ENCODE peak calls at places on chromosomes 12 and 14, in four cellular contexts. H is effector memory CD4-positive, alpha-beta T cell; N is aorta; U is Peyer's patch. B is an unnamed sample. For H3K4me1, the result is how much of the 10 kb centered on the place peaks cover.

GRCh38 chr12:19382111-19382526 is 57.2 kb upstream of the AEBP2 start:
- DNase-seq in N (peak), U (peak), H (no peak), B (peak)

GRCh38 chr12:28870839-28871440 is 278.1 kb upstream of the FAR2 start:
- DNase-seq in U (no peak), H (no peak), N (no peak), B (no peak)

GRCh38 chr12:94271351-94271750 is 123.0 kb downstream of the PLXNC1 start:
- DNase-seq in U (no peak), H (no peak), N (no peak), B (no peak)

GRCh38 chr14:56660677-56661389 is 81.2 kb downstream of the TMEM260 start:
- DNase-seq in N (no peak), U (no peak), H (no peak), B (no peak)

GRCh38 chr12:104090685-104091084 is 26.4 kb downstream of the HCFC2 start:
- DNase-seq in H (no peak), U (no peak), N (no peak), B (no peak)

GRCh38 chr12:95874452-95874851 is 15.7 kb downstream of the SNRPF start:
- DNase-seq in H (no peak), U (no peak), N (no peak), B (no peak)

GRCh38 chr14:90239139-90239538 is 17.2 kb upstream of the PSMC1 start:
- DNase-seq in U (no peak), N (no peak), H (no peak), B (no peak)

GRCh38 chr14:24051789-24052655 is at the start of gene CARMIL3:
- DNase-seq in N (peak), H (peak), U (peak), B (peak)

GRCh38 chr12:131363841-131364425 is 347.0 kb upstream of the SFSWAP start:
- DNase-seq in H (no peak), U (peak), N (no peak), B (no peak)

GRCh38 chr14:49957089-49957852 is 64.4 kb downstream of the ARF6 start:
- DNase-seq in U (no peak), H (no peak), N (no peak), B (no peak)

GRCh38 chr12:5984873-5985272 is 39.8 kb upstream of the ANO2 start:
- DNase-seq in U (no peak), H (no peak), N (no peak), B (no peak)

GRCh38 chr14:58912799-58913432 is 275.2 kb downstream of the DACT1 start:
- DNase-seq in N (no peak), U (no peak), H (no peak), B (no peak)

GRCh38 chr12:110658882-110659281 is 30.0 kb downstream of the HVCN1 start:
- DNase-seq in U (no peak), H (no peak), N (no peak), B (no peak)

GRCh38 chr14:50821471-50822464 is 9.2 kb downstream of the NIN start:
- DNase-seq in H (peak), N (peak), U (peak), B (peak)

GRCh38 chr12:11805680-11806079 is 156.2 kb downstream of the ETV6 start:
- DNase-seq in N (no peak), U (no peak), H (no peak), B (no peak)

GRCh38 chr14:24838945-24839616 is 205.1 kb upstream of the GZMB start:
- DNase-seq in H (no peak), U (no peak), N (no peak), B (no peak)

GRCh38 chr14:89440997-89441909 is 24.2 kb upstream of the FOXN3 start:
- DNase-seq in U (no peak), H (no peak), N (no peak), B (no peak)

GRCh38 chr14:59419383-59419782 is 45.8 kb downstream of the GPR135 start:
- DNase-seq in H (no peak), N (no peak), U (no peak), B (no peak)

GRCh38 chr14:23358553-23359166 is 6.0 kb upstream of the SLC22A17 start:
- DNase-seq in H (no peak), U (peak), N (no peak), B (no peak)

GRCh38 chr14:61438860-61439765 is 117.7 kb downstream of the PRKCH start:
- DNase-seq in N (no peak), U (peak), H (no peak), B (peak)

GRCh38 chr14:51081712-51082111 is 13.2 kb downstream of the TRIM9 start:
- DNase-seq in H (no peak), U (no peak), N (no peak), B (no peak)

GRCh38 chr14:80491131-80491530 is 279.8 kb upstream of the DIO2 start:
- DNase-seq in U (peak), N (peak), H (no peak), B (no peak)

GRCh38 chr14:69353168-69353567 is 44.9 kb downstream of the ERH start:
- DNase-seq in U (no peak), H (no peak), N (no peak), B (no peak)
- H3K4me1 ChIP-seq in U (under half), H (under half), N (under half), B (under half)

DNA sequence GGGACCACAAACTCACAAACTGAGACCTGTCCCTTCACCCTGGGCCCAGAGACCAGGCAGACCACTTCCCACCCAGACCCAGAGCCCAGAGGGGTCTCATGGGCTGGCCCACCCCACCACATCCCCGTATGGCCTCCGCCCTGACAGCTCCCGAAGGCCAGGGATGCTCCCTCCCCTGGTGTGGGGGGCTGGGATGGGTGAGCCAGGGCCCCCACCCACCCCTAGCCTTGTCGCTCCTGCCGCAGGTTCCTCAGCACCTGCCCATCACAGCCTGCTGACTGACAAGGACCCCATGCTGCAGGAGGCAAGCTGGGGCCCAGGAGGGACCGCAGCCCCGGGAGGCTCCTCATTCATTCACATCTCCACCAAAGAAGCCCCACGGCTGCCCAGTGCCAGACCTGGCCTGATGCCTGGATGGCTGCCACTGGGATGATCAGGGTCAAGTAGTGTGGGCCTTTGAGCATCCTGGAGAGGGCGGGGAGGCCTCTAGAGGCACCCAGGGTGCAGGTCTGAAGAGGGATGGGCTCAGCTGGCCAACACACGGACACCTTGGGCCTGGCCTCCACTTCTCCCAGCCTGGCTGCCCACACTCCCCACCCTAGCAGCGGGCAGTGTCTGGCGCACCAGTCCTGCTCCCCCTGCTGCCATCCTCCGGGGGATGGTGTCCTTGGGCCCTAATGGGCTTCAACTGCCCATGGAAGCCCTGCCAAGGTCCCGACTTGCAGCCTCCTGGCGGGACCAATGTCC is 24.7 kb upstream of the GPR132 start:
- DNase-seq in U (peak), H (no peak), N (no peak), B (no peak)
- H3K4me1 ChIP-seq in U (under half), H (under half), N (under half), B (half or more)

DNA sequence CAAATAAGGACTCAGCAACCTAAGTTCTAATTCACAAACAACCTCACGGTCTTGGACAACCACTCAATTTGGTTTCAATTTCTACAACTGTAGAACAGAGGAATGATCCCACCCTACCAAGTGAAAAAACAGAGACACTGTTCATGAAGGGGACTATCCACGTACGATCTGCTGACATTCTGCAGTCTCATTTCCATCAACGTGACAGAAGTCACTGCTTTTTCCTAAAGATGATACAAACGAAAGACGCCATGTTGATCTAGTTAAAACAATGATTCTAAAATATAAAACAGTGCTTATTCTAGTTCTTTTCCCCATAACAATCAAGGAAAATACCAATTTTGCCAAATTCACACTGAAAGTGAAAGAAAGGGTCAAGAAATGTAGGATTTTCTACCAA is 38.1 kb downstream of the CORO1C start:
- DNase-seq in U (no peak), H (no peak), N (no peak), B (no peak)
- H3K4me1 ChIP-seq in U (under half), H (under half), N (under half), B (half or more)

GRCh38 chr12:122052285-122052684 is 26.3 kb upstream of the MLXIP start:
- DNase-seq in N (no peak), U (no peak), H (no peak), B (no peak)

GRCh38 chr12:122051231-122051876 is 27.2 kb upstream of the MLXIP start:
- DNase-seq in U (no peak), N (peak), H (no peak), B (no peak)

GRCh38 chr12:122057769-122058168 is 20.8 kb upstream of the MLXIP start:
- DNase-seq in H (no peak), U (no peak), N (no peak), B (no peak)

GRCh38 chr12:122057007-122057735 is 21.4 kb upstream of the MLXIP start:
- DNase-seq in U (no peak), H (no peak), N (no peak), B (no peak)

DNA sequence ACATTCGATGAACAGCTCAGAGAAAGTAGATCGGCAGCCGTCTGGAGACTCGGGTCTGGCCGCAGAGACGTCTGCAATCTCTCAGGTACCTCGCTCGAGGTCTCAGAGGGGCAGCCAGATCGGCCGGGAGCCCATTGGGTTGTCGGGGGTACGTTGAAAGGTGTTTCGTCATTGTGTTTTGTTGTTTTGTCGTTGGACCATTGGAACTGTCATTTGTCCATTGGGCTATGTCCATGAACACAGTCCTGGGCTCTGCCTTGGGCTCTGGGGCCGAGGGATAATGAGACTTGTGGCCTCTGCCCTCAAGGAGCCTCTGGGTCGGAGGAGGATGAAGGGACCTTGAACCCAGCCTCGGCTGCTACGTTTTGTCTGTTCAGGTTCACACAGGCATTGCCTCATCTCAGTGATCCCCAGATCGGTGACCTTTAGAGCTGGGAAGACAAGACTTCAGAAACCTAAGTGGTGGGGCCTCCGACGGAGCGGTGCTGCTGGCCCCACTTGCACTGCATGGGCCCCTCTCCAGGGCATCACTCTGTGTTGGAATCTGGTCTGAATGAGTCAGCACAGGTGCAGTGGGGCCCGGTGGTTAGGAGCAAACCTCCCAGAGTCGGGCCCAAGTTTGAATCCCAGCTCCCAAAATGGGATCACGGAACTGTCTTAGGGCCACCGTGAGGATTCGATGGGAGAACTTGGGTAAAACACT is 23.6 kb upstream of the MLXIP start:
- DNase-seq in N (no peak), H (no peak), U (no peak), B (no peak)
- H3K4me1 ChIP-seq in N (under half), H (under half), U (under half), B (under half)

GRCh38 chr14:54715811-54716210 is 148.9 kb downstream of the SAMD4A start:
- DNase-seq in H (no peak), U (no peak), N (no peak), B (no peak)
- H3K4me1 ChIP-seq in H (under half), U (under half), N (under half), B (under half)

GRCh38 chr12:122982494-122982850 is 2.0 kb downstream of the ARL6IP4 start:
- DNase-seq in H (no peak), N (no peak), U (no peak), B (no peak)

GRCh38 chr12:122980192-122981035 is at the start of gene ARL6IP4:
- DNase-seq in N (peak), H (peak), U (peak), B (peak)

GRCh38 chr12:122981036-122981471 is 573 bp downstream of the ARL6IP4 start:
- DNase-seq in U (no peak), H (no peak), N (no peak), B (no peak)

GRCh38 chr12:122982963-122983788 is 2.7 kb downstream of the ARL6IP4 start:
- DNase-seq in U (no peak), N (no peak), H (no peak), B (no peak)

DNA sequence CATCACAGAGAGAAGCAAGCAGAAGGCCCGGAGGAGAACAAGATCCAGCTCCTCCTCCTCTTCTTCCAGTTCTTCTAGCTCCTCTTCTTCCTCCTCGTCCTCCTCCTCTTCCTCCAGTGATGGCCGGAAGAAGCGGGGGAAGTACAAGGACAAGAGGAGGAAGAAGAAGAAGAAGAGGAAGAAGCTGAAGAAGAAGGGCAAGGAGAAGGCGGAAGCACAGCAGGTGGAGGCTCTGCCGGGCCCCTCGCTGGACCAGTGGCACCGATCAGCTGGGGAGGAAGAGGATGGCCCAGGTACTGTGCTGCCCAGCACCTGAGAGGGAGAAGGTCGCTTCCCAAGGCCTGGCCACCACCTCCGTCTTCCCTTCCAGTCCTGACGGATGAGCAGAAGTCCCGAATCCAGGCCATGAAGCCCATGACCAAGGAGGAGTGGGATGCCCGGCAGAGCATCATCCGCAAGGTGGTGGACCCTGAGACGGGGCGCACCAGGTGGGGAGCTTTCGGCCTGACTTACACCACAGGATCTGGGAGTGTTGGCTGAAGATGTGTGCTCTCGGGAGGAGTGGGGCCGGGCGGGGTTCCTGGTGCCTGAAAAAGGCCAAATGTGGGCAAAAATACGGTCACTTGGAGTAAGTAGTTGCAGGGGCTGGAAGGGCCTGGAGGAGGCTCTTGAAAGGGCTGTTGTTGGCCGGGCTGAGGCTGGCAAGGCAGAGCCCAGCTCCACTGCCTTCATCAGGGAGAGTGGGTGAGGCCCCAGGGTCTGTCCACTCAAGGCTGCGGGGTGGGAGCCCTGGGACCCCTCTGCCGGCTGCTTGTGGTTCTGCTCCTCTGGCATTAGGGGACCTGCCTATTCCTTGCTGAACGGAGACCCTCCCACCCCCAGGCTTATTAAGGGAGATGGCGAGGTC is 1.4 kb downstream of the ARL6IP4 start:
- DNase-seq in H (no peak), N (no peak), U (no peak), B (no peak)
- H3K4me1 ChIP-seq in H (under half), N (under half), U (under half), B (half or more)

GRCh38 chr14:104984056-104984894 is 1.3 kb upstream of the CLBA1 start:
- DNase-seq in N (peak), H (no peak), U (no peak), B (no peak)

GRCh38 chr14:104982548-104983230 is 2.9 kb upstream of the CLBA1 start:
- DNase-seq in U (no peak), H (no peak), N (peak), B (no peak)

GRCh38 chr14:104980601-104981531 is 2.7 kb upstream of the AHNAK2 start:
- DNase-seq in U (no peak), H (no peak), N (peak), B (no peak)

GRCh38 chr14:104981699-104982541 is 3.7 kb upstream of the CLBA1 start:
- DNase-seq in U (no peak), H (no peak), N (peak), B (no peak)

GRCh38 chr14:104983231-104983721 is 2.3 kb upstream of the CLBA1 start:
- DNase-seq in H (no peak), N (no peak), U (no peak), B (no peak)
- H3K4me1 ChIP-seq in H (under half), N (under half), U (under half), B (under half)

B was measured in stomach.